ENCODE peak calls at places on chromosomes 13 and 19, in four cellular contexts. K is activated CD8-positive, alpha-beta memory T cell treated with anti-CD3 and anti-CD28 coated beads for 1 hour; B is progenitor cell of endocrine pancreas; S is substantia nigra. O is an unnamed sample.

GRCh38 chr19:49564616-49565045 is 15.7 kb downstream of the NOSIP start:
- DNase-seq in K (no peak), B (no peak), S (no peak), O (no peak)

GRCh38 chr19:2628597-2628996 is 73.9 kb downstream of the GNG7 start:
- DNase-seq in K (no peak), B (no peak), S (no peak), O (no peak)

GRCh38 chr19:38831142-38831605 is 420 bp downstream of the ECH1 start:
- DNase-seq in K (no peak), B (no peak), S (peak), O (peak)

GRCh38 chr19:34365463-34366401 is 736 bp downstream of the GPI start:
- DNase-seq in K (no peak), B (no peak), S (peak), O (peak)

GRCh38 chr13:30113983-30114491 is 193.3 kb downstream of the KATNAL1 start:
- DNase-seq in K (no peak), B (no peak), S (peak), O (no peak)

GRCh38 chr13:102729560-102730275 is 34.9 kb upstream of the METTL21C start:
- DNase-seq in K (no peak), B (no peak), S (no peak), O (no peak)

GRCh38 chr13:109545964-109546363 is 240.4 kb downstream of the IRS2 start:
- DNase-seq in K (no peak), B (no peak), S (no peak), O (no peak)

GRCh38 chr13:42533336-42533591 is 40.7 kb upstream of the TNFSF11 start:
- DNase-seq in K (no peak), B (no peak), S (no peak), O (no peak)

GRCh38 chr13:100837611-100838010 is 163.0 kb upstream of the TMTC4 start:
- DNase-seq in K (no peak), B (no peak), S (no peak), O (no peak)

GRCh38 chr19:30335306-30335886 is 36.8 kb upstream of the ZNF536 start:
- DNase-seq in K (no peak), B (no peak), S (peak), O (no peak)

GRCh38 chr19:41407271-41407670 is 9.7 kb downstream of the BCKDHA start:
- DNase-seq in K (no peak), B (no peak), S (no peak), O (no peak)

GRCh38 chr13:97743946-97744345 is 209.5 kb upstream of the IPO5 start:
- DNase-seq in K (no peak), B (no peak), S (no peak), O (no peak)

GRCh38 chr13:19148561-19148960 is 33.1 kb downstream of the TUBA3C start:
- DNase-seq in K (no peak), B (no peak), S (no peak), O (no peak)

GRCh38 chr19:47512183-47512947 is 2.5 kb downstream of the NAPA start:
- DNase-seq in K (no peak), B (no peak), S (no peak), O (no peak)

GRCh38 chr13:63497601-63498000 is 2082.0 kb upstream of the PCDH20 start:
- DNase-seq in K (no peak), B (no peak), S (no peak), O (no peak)

GRCh38 chr13:97018029-97018819 is 23.9 kb upstream of the OXGR1 start:
- DNase-seq in K (no peak), B (peak), S (peak), O (no peak)

GRCh38 chr19:662962-663681 is at the start of gene RNF126:
- DNase-seq in K (peak), B (peak), S (peak), O (peak)

GRCh38 chr13:76398426-76398825 is 487.8 kb downstream of the KCTD12 start:
- DNase-seq in K (no peak), B (no peak), S (no peak), O (no peak)

GRCh38 chr13:86922936-86923335 is 748.2 kb upstream of the SLITRK5 start:
- DNase-seq in K (no peak), B (no peak), S (no peak), O (no peak)

GRCh38 chr19:40157059-40157458 is 34.2 kb upstream of the MAP3K10 start:
- DNase-seq in K (no peak), B (no peak), S (no peak), O (no peak)

GRCh38 chr19:47419037-47419783 is at the start of gene MEIS3:
- DNase-seq in K (no peak), B (no peak), S (no peak), O (no peak)

GRCh38 chr19:10219678-10220077 is 11.5 kb downstream of the S1PR2 start:
- DNase-seq in K (no peak), B (no peak), S (no peak), O (no peak)

GRCh38 chr13:43129021-43129420 is 105.6 kb downstream of the DNAJC15 start:
- DNase-seq in K (no peak), B (no peak), S (no peak), O (no peak)

GRCh38 chr19:38742906-38743305 is 1.4 kb downstream of the CAPN12 start:
- DNase-seq in K (no peak), B (no peak), S (no peak), O (no peak)

GRCh38 chr13:52158629-52159158 is 703 bp downstream of the NEK3 start:
- DNase-seq in K (no peak), B (no peak), S (peak), O (peak)

GRCh38 chr19:6970021-6970420 is 51.2 kb downstream of the MBD3L2B start:
- DNase-seq in K (no peak), B (no peak), S (no peak), O (no peak)

GRCh38 chr19:54448037-54448773 is 794 bp upstream of the LENG8 start:
- DNase-seq in K (no peak), B (no peak), S (peak), O (no peak)

O was measured in occipital lobe.